ENCODE peak calls at places on chromosomes 13 and 19, in five cellular contexts. U is CD8-positive, alpha-beta T cell; F is naive thymus-derived CD4-positive, alpha-beta T cell; N is mucosa of descending colon; Q is activated T-cell treated with anti-CD3 and anti-CD28 coated beads, Interleukin-2, amount 50 U/mL, for 72 hours. I is an unnamed sample.

GRCh38 chr19:47492571-47493377 is 8.8 kb upstream of the KPTN start:
- ATAC-seq in U (no peak), F (no peak), N (no peak), Q (no peak), I (no peak)

GRCh38 chr13:111269508-111269907 is 50.9 kb upstream of the TEX29 start:
- ATAC-seq in U (no peak), F (no peak), N (no peak), Q (no peak), I (no peak)

GRCh38 chr19:6241056-6241455 is 38.7 kb downstream of the MLLT1 start:
- ATAC-seq in U (no peak), F (no peak), N (no peak), Q (no peak), I (no peak)

GRCh38 chr13:23160241-23161175 is 20.3 kb upstream of the SGCG start:
- ATAC-seq in U (no peak), F (no peak), N (no peak), Q (no peak), I (no peak)

GRCh38 chr19:55354698-55355212 is at the start of gene COX6B2:
- ATAC-seq in U (no peak), F (no peak), N (no peak), Q (peak), I (no peak)

GRCh38 chr13:77514336-77514726 is 21.2 kb upstream of the SCEL start:
- ATAC-seq in U (no peak), F (no peak), N (no peak), Q (no peak), I (peak)

GRCh38 chr13:41075485-41075884 is 14.2 kb downstream of the WBP4 start:
- ATAC-seq in U (no peak), F (no peak), N (no peak), Q (no peak), I (no peak)

GRCh38 chr19:35883920-35884319 is 15.5 kb downstream of the APLP1 start:
- ATAC-seq in U (no peak), F (no peak), N (no peak), Q (peak), I (no peak)

GRCh38 chr19:2546128-2547032 is 70.5 kb downstream of the GADD45B start:
- ATAC-seq in U (no peak), F (peak), N (peak), Q (no peak), I (no peak)

GRCh38 chr13:48770372-48770771 is 116.6 kb downstream of the CYSLTR2 start:
- ATAC-seq in U (no peak), F (no peak), N (no peak), Q (peak), I (peak)

GRCh38 chr19:55437410-55437809 is 5.7 kb downstream of the SHISA7 start:
- ATAC-seq in U (no peak), F (peak), N (peak), Q (no peak), I (no peak)

GRCh38 chr13:112783135-112783945 is 93.5 kb downstream of the ATP11A start:
- ATAC-seq in U (no peak), F (no peak), N (no peak), Q (no peak), I (no peak)

GRCh38 chr13:46687810-46688209 is 109.2 kb downstream of the ESD start:
- ATAC-seq in U (peak), F (peak), N (peak), Q (peak), I (peak)

GRCh38 chr13:29743229-29743786 is 107.1 kb downstream of the UBL3 start:
- ATAC-seq in U (no peak), F (no peak), N (peak), Q (no peak), I (no peak)

GRCh38 chr13:99741979-99742378 is 229.6 kb downstream of the ZIC5 start:
- ATAC-seq in U (no peak), F (no peak), N (peak), Q (no peak), I (no peak)

GRCh38 chr19:11200931-11201330 is 3.6 kb upstream of the KANK2 start:
- ATAC-seq in U (no peak), F (no peak), N (no peak), Q (no peak), I (no peak)

GRCh38 chr13:70310720-70311119 is 202.5 kb upstream of the KLHL1 start:
- ATAC-seq in U (no peak), F (no peak), N (peak), Q (no peak), I (no peak)

GRCh38 chr13:50129923-50130685 is 114.9 kb downstream of the KCNRG start:
- ATAC-seq in U (no peak), F (no peak), N (no peak), Q (peak), I (no peak)

GRCh38 chr19:15534957-15535864 is 26.9 kb downstream of the CYP4F22 start:
- ATAC-seq in U (no peak), F (no peak), N (no peak), Q (peak), I (no peak)

GRCh38 chr19:2511991-2512390 is 36.1 kb downstream of the GADD45B start:
- ATAC-seq in U (no peak), F (no peak), N (no peak), Q (no peak), I (no peak)

GRCh38 chr19:3690551-3691371 is 9.5 kb downstream of the PIP5K1C start:
- ATAC-seq in U (no peak), F (no peak), N (no peak), Q (peak), I (peak)

GRCh38 chr19:21586341-21587116 is 81.1 kb downstream of the ZNF429 start:
- ATAC-seq in U (peak), F (peak), N (peak), Q (peak), I (no peak)

GRCh38 chr19:30136591-30136990 is 194.6 kb downstream of the URI1 start:
- ATAC-seq in U (no peak), F (no peak), N (no peak), Q (no peak), I (no peak)

GRCh38 chr19:13091400-13092161 is 11.1 kb downstream of the LYL1 start:
- ATAC-seq in U (no peak), F (no peak), N (no peak), Q (no peak), I (no peak)

I was measured in activated CD4-positive, CD25-positive, alpha-beta regulatory T cell treated with anti-CD3 and anti-CD28 coated beads, Interleukin-2, amount 50 U/mL, for 24 hours.